ENCODE peak calls at places on chromosomes 5 and 9, in ten cellular contexts. X, T, V, R, J, Z, E, P, M and G are unnamed samples.

GRCh38 chr5:38846379-38846967 is 661 bp downstream of the OSMR start:
- DNase-seq in X (peak), T (no peak), V (no peak), R (no peak), J (no peak), Z (no peak), E (no peak), P (no peak), M (no peak), G (no peak)

GRCh38 chr5:96584712-96585111 is 77.5 kb upstream of the CAST start:
- DNase-seq in X (no peak), T (no peak), V (no peak), R (no peak), J (no peak), Z (no peak), E (no peak), P (no peak), M (no peak), G (no peak)

GRCh38 chr5:128537306-128537998 is 593 bp downstream of the FBN2 start:
- DNase-seq in X (peak), T (no peak), V (no peak), R (peak), J (no peak), Z (no peak), E (no peak), P (peak), M (no peak), G (peak)

GRCh38 chr5:132272341-132273210 is 15.1 kb downstream of the PDLIM4 start:
- DNase-seq in X (peak), T (peak), V (peak), R (peak), J (peak), Z (no peak), E (no peak), P (no peak), M (peak), G (peak)

GRCh38 chr9:16179566-16179965 is 626.7 kb downstream of the CCDC171 start:
- DNase-seq in X (no peak), T (no peak), V (no peak), R (no peak), J (no peak), Z (no peak), E (no peak), P (no peak), M (peak), G (no peak)

GRCh38 chr5:129115680-129116079 is 21.1 kb downstream of the ISOC1 start:
- DNase-seq in X (no peak), T (no peak), V (no peak), R (no peak), J (no peak), Z (no peak), E (no peak), P (no peak), M (no peak), G (no peak)

GRCh38 chr5:10913846-10914245 is 152.8 kb upstream of the DAP start:
- DNase-seq in X (no peak), T (peak), V (no peak), R (peak), J (peak), Z (peak), E (no peak), P (peak), M (no peak), G (no peak)

GRCh38 chr9:113154471-113154870 is 3.7 kb downstream of the SLC31A2 start:
- DNase-seq in X (peak), T (no peak), V (no peak), R (peak), J (peak), Z (no peak), E (no peak), P (peak), M (no peak), G (no peak)

GRCh38 chr5:54718647-54719046 is 201.1 kb downstream of the SNX18 start:
- DNase-seq in X (peak), T (no peak), V (no peak), R (peak), J (peak), Z (no peak), E (no peak), P (peak), M (no peak), G (no peak)

GRCh38 chr5:157384971-157385709 is 74.9 kb upstream of the NIPAL4 start:
- DNase-seq in X (peak), T (no peak), V (no peak), R (peak), J (peak), Z (peak), E (no peak), P (peak), M (no peak), G (no peak)

GRCh38 chr5:53010819-53011218 is 21.7 kb downstream of the ITGA2 start:
- DNase-seq in X (no peak), T (no peak), V (no peak), R (no peak), J (peak), Z (no peak), E (no peak), P (peak), M (no peak), G (no peak)

GRCh38 chr9:77092536-77092935 is 73.1 kb downstream of the FOXB2 start:
- DNase-seq in X (peak), T (peak), V (no peak), R (peak), J (peak), Z (no peak), E (no peak), P (peak), M (no peak), G (peak)

GRCh38 chr5:9207820-9208418 is 338.0 kb downstream of the SEMA5A start:
- DNase-seq in X (peak), T (peak), V (no peak), R (peak), J (peak), Z (peak), E (no peak), P (peak), M (no peak), G (peak)